ENCODE peak calls at places on chromosome 7, in seven cellular contexts. W is GM23338, K is transverse colon, B is RWPE2, R is gastrocnemius medialis, C is testis, H is stomach. T is an unnamed sample. For H3K4me1, the result is how much of the 10 kb centered on the place peaks cover.

GRCh38 chr7:27160147-27160545 is 3.7 kb upstream of the HOXA7 start:
- DNase-seq in W (no peak), K (peak), C (no peak), R (no peak), H (no peak), B (peak), T (peak)

GRCh38 chr7:41052736-41053135 is 650.2 kb downstream of the INHBA start:
- DNase-seq in R (no peak), K (no peak), C (no peak), B (no peak), H (no peak), W (no peak), T (no peak)

GRCh38 chr7:102061981-102062390 is 224.7 kb upstream of the SH2B2 start:
- DNase-seq in B (no peak), W (no peak), K (no peak), C (no peak), R (no peak), H (no peak), T (no peak)

GRCh38 chr7:30913821-30914515 is 2.3 kb downstream of the AQP1 start:
- DNase-seq in B (no peak), W (no peak), H (no peak), C (no peak), R (no peak), K (peak), T (no peak)

GRCh38 chr7:121360564-121360963 is 31.8 kb downstream of the WNT16 start:
- DNase-seq in C (no peak), R (no peak), W (no peak), K (no peak), B (no peak), H (no peak), T (no peak)

GRCh38 chr7:157466473-157467261 is 129.9 kb downstream of the DNAJB6 start:
- DNase-seq in R (no peak), K (no peak), W (no peak), H (peak), B (no peak), C (no peak), T (no peak)

GRCh38 chr7:25839084-25839769 is 312.8 kb upstream of the NFE2L3 start:
- DNase-seq in K (no peak), H (no peak), R (no peak), C (no peak), B (no peak), W (peak), T (no peak)

GRCh38 chr7:54908760-54909438 is 109.9 kb upstream of the EGFR start:
- DNase-seq in C (no peak), K (no peak), W (no peak), B (no peak), H (no peak), R (no peak), T (no peak)

GRCh38 chr7:134420509-134421125 is 38.3 kb downstream of the AKR1B1 start:
- DNase-seq in C (peak), K (peak), B (no peak), R (no peak), H (peak), W (peak), T (peak)

GRCh38 chr7:52959336-52959735 is 76.1 kb upstream of the POM121L12 start:
- DNase-seq in H (no peak), R (no peak), K (no peak), C (no peak), W (no peak), B (no peak), T (no peak)

GRCh38 chr7:98286701-98287485 is 5.4 kb downstream of the BRI3 start:
- DNase-seq in B (no peak), C (no peak), R (peak), K (no peak), W (no peak), H (peak), T (peak)
- H3K4me1 ChIP-seq in B (under half), C (under half), R (half or more), K (half or more), W (under half), H (half or more), T (half or more)

DNA sequence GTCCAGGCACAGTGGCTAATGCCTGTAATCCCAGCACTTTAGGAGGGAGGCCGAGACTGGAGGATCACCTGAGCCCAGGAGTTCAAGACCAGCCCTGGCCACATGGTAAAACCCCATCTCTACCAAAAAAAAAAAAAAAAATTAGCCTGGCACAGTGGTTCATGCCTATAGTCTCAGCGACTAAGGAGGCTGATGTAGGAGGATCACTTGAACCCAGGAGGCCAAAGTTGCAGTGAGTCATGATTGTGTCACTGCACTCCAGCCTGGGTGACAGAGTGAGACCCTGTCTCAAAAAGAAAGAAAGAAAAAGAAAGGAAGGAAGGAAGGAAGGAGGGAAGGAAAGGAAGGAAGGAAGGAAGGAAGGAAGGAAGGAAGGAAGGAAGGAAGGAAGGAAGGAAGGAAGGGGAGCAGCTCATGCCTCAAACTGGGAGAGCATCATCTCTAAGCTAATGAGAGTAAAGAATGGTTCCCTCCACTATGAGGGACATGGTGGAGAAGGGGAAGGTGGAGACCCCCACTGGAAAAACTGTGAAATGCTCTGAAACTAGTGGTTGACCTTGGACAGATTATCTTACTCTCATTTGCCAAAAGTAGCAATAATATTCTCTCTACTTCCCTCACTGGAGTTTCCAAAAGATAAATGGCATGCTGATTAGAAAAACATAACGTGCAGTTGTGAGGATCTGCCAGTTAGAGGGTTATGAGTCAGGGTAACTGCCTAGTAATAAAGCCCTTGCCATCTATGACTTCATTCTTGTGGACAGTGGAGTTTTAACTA is 16.8 kb downstream of the GIMAP5 start:
- DNase-seq in W (peak), H (no peak), B (no peak), R (no peak), C (no peak), K (no peak), T (no peak)
- TF ChIP-seq CTCF in W (peak), H (no peak), B (peak), R (no peak), C (no peak), K (no peak), T (no peak)

GRCh38 chr7:34064511-34065158 is 159.3 kb downstream of the BMPER start:
- DNase-seq in H (no peak), W (no peak), C (no peak), K (no peak), R (peak), B (no peak), T (no peak)

GRCh38 chr7:34066968-34067367 is 161.6 kb downstream of the BMPER start:
- DNase-seq in C (no peak), H (no peak), K (no peak), R (no peak), B (no peak), W (peak), T (no peak)

GRCh38 chr7:34067406-34067805 is 162.1 kb downstream of the BMPER start:
- DNase-seq in K (no peak), H (no peak), B (no peak), C (no peak), R (no peak), W (peak), T (no peak)

GRCh38 chr7:34069676-34070075 is 164.3 kb downstream of the BMPER start:
- DNase-seq in W (no peak), B (no peak), K (no peak), C (no peak), H (no peak), R (no peak), T (no peak)

DNA sequence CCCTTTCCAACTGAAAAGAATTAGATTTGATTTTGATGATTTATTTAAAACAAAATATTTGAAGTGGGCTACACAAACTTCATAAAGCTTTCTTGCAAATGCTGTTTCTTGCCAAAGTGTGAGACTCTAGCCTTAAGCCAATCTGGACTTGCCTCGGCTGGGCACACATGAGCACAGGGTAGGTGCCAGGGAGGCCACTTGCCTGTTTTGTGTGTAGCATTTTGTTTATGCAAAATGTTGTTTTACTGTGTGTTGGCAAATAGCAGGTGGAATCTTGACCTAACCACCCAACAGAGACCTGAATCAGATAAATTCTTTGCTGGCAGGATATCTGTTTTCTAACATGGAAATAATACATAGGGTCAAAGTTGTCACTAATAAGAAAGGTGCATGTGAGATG is 161.1 kb downstream of the BMPER start:
- DNase-seq in H (no peak), W (no peak), B (no peak), C (no peak), R (no peak), K (no peak), T (no peak)
- H3K4me1 ChIP-seq in H (under half), W (under half), B (under half), C (under half), R (under half), K (under half), T (under half)

GRCh38 chr7:87220734-87221215 is 1.2 kb upstream of the TMEM243 start:
- DNase-seq in K (peak), C (peak), W (peak), R (no peak), H (no peak), B (no peak), T (peak)

GRCh38 chr7:87220026-87220733 is 648 bp upstream of the TMEM243 start:
- DNase-seq in W (peak), H (peak), C (peak), R (peak), B (peak), K (peak), T (peak)

GRCh38 chr7:87219545-87220025 is at the start of gene TMEM243:
- DNase-seq in H (peak), R (peak), B (peak), C (peak), W (peak), K (peak), T (peak)

GRCh38 chr7:87217983-87218653 is 1.4 kb downstream of the TMEM243 start:
- DNase-seq in R (no peak), W (no peak), C (no peak), K (no peak), B (no peak), H (no peak), T (no peak)

DNA sequence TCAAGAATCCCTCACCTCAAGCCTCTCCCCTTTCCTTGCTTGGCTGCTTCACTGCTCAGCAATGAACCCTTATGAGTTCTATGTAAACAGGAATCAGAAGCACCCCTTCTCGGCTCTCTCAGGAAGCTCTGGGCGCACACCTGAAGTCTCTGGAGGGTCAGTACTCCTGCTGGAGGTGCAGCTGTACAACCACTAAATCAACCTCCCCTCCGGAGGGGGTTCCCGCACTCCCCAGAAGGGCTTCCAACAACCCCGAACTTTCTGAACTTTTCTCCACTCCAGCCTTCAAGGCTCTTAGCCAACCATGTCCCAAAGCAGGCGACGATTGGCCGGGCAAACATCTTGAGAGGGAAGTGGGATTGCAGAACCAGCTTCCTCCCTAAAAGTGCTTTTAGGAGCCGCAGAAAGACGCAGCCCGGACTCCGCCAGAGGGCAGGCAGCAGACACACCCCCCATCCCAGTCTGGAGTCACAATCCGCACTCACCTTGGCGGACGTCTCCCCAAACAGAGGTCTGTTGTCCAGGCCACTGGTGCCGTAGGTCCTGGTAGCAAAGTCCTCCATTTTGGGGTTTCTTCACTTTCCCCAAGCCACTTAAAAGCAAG is 489 bp downstream of the TMEM243 start:
- DNase-seq in H (peak), R (peak), C (peak), W (peak), K (peak), B (no peak), T (peak)
- TF ChIP-seq CTCF in H (no peak), R (no peak), C (no peak), W (no peak), K (no peak), B (no peak), T (no peak)

GRCh38 chr7:99121496-99122021 is 22.3 kb downstream of the SMURF1 start:
- DNase-seq in H (no peak), W (no peak), B (no peak), C (no peak), K (no peak), R (no peak), T (no peak)
- H3K4me1 ChIP-seq in H (half or more), W (under half), B (under half), C (under half), K (under half), R (half or more), T (under half)

DNA sequence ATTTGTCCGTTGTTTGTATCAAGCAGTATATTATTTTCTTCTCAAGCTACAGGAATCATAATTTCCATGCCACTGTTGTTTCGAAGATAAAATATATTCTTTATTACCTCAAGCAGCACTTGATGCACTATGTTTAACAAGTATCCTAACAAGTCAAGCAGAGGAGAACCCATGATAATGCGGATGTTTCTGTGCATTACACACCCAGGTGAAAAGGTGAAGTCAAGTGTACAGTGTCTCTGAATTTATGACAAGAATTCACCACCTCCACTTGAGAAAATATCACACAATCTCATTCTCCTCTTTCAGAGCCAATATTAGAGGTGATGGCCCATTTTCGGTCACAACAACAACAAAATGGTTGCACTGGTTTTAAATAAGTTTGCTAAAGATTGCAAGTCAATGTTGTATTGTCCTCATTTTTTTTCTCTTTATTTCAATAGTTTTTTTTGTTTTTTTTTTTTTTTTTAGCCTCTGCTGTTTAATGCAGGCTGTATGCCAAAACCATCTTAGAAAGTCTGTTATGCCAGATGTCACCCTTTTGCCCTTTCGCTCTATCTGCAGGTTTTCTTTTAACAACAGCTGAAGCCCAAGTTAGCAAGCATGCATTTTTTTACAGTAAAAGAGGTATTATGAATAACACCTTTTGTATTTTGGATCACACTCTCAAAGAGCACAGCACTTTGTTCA is 568.7 kb upstream of the LRRN3 start:
- DNase-seq in C (no peak), K (no peak), H (no peak), R (no peak), B (no peak), W (no peak), T (no peak)
- TF ChIP-seq CTCF in C (no peak), K (no peak), H (no peak), R (no peak), B (no peak), W (no peak), T (no peak)

GRCh38 chr7:129857313-129857712 is 95.4 kb downstream of the UBE2H start:
- DNase-seq in H (no peak), C (no peak), K (no peak), R (no peak), W (no peak), B (no peak), T (no peak)
- H3K4me1 ChIP-seq in H (under half), C (half or more), K (under half), R (half or more), W (under half), B (under half), T (half or more)

GRCh38 chr7:23353172-23353571 is 54.0 kb downstream of the MALSU1 start:
- DNase-seq in R (no peak), H (no peak), C (no peak), K (no peak), W (no peak), B (no peak), T (no peak)

GRCh38 chr7:23358152-23358674 is 59.1 kb downstream of the MALSU1 start:
- DNase-seq in H (no peak), B (no peak), R (no peak), W (no peak), K (no peak), C (no peak), T (no peak)

GRCh38 chr7:23356726-23357125 is 57.6 kb downstream of the MALSU1 start:
- DNase-seq in C (no peak), B (no peak), R (no peak), K (no peak), H (no peak), W (no peak), T (no peak)

GRCh38 chr7:23356168-23356567 is 57.0 kb downstream of the MALSU1 start:
- DNase-seq in B (no peak), W (no peak), C (no peak), K (no peak), H (no peak), R (no peak), T (no peak)

DNA sequence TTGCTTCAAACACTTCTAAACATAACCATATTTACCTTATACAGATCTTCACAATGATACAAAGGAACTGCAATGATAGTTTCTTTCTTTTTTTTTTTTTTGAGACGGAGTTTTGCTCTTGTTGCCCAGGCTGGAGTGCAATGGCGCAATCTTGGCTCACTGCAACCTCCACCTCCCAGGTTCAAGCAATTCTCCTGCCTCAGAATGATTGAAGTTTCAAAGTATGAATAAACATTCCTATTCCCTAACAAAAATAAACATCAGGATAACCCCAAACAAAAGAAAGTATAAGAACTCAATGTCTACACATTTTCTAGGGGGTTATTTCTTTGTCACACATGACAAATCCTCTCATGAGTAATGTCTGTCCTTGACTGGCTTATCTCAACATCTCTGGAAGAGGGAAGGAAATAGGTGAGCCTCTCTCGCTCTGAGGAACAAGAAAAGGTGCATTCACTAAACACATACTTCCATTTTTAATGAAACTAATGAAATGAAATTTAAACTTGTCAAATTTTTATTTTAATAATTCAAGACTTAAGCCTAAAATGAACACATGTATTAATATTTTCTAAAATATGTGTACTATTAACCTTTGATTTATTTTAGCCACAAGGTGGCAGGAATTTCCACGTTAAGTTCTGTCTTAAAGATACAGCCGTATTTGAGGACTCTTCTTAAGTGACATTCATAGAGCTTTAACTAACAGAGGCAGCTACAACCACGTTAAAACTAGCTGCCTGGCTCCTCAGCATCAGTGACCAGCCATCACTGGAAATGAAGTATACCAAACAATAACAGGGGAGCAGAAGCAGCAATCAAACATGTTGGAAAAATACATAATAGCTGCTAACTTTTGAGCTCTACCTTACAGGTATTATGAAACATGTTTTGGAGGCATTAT is 58.3 kb downstream of the MALSU1 start:
- DNase-seq in C (no peak), W (peak), R (no peak), B (no peak), K (no peak), H (no peak), T (no peak)
- TF ChIP-seq CTCF in C (peak), W (peak), R (no peak), B (peak), K (no peak), H (no peak), T (peak)

DNA sequence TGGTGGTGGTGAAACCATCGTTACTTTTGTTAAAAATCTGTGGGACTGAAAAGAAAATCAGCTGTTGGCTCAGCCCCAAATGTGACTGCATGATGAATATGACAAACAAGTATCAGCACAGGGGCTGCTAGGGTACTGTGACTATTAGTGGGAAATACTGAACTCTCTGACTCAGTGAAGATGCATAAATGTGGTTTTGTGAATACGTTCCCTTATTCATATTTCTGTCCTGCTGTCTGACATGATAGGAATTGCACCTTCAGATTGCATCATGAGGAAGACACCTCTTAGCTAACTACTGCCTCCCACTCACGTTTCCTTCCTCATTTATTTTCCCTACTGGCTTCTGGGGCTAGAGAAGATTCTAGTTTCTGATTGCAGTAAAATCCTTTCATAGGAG is 1.4 kb downstream of the CLEC5A start:
- DNase-seq in K (no peak), C (no peak), H (no peak), W (no peak), B (no peak), R (no peak), T (no peak)
- H3K4me1 ChIP-seq in K (under half), C (under half), H (under half), W (under half), B (under half), R (under half), T (under half)

GRCh38 chr7:14974688-14975087 is 72.1 kb upstream of the DGKB start:
- DNase-seq in H (no peak), K (no peak), R (no peak), B (no peak), C (no peak), W (no peak), T (no peak)
- TF ChIP-seq CTCF in H (no peak), K (no peak), R (no peak), B (no peak), C (no peak), W (no peak), T (no peak)

T was measured in body of pancreas.